ENCODE peak calls at places on chromosomes 5 and 9, in four cellular contexts. B is transverse colon, C is fibroblast of lung, S is AG10803. Z is an unnamed sample.

GRCh38 chr9:128825923-128826702 is 3.5 kb downstream of the SPOUT1 start:
- DNase-seq in B (no peak), C (no peak), S (no peak), Z (no peak)

GRCh38 chr9:125646222-125647100 is 60.5 kb downstream of the MAPKAP1 start:
- DNase-seq in B (no peak), C (peak; percentile 34), S (peak; percentile 54), Z (no peak)

GRCh38 chr5:50702615-50703325 is 36.3 kb downstream of the PARP8 start:
- DNase-seq in B (no peak), C (no peak), S (no peak), Z (no peak)

GRCh38 chr5:78648359-78649219 is at the start of gene LHFPL2:
- DNase-seq in B (peak; percentile 76), C (peak; percentile 74), S (peak; percentile 61), Z (peak; percentile 71)

GRCh38 chr9:4334439-4334838 is 34.6 kb upstream of the GLIS3 start:
- DNase-seq in B (peak; percentile 42), C (peak; percentile 63), S (no peak), Z (peak; percentile 12)

GRCh38 chr5:24110019-24110615 is 534.7 kb downstream of the CDH10 start:
- DNase-seq in B (no peak), C (peak; percentile 3), S (peak; percentile 0), Z (no peak)

GRCh38 chr5:141434006-141434405 is 3.7 kb downstream of the PCDHGA12 start:
- DNase-seq in B (no peak), C (peak; percentile 18), S (peak; percentile 31), Z (no peak)

GRCh38 chr9:93670208-93671029 is 94.0 kb downstream of the PHF2 start:
- DNase-seq in B (peak; percentile 5), C (peak; percentile 25), S (peak; percentile 46), Z (peak; percentile 17)

GRCh38 chr9:7935666-7936065 is 136.1 kb upstream of the DMAC1 start:
- DNase-seq in B (no peak), C (peak; percentile 41), S (no peak), Z (no peak)

GRCh38 chr9:135890190-135890861 is 17.0 kb downstream of the CAMSAP1 start:
- DNase-seq in B (no peak), C (no peak), S (no peak), Z (no peak)

GRCh38 chr9:134222018-134222573 is 57.7 kb upstream of the RNU6ATAC start:
- DNase-seq in B (no peak), C (no peak), S (no peak), Z (no peak)

GRCh38 chr9:89999534-90000370 is 394.9 kb downstream of the GADD45G start:
- DNase-seq in B (peak; percentile 86), C (peak; percentile 68), S (peak; percentile 53), Z (no peak)

GRCh38 chr5:61097465-61097864 is 64.8 kb downstream of the SMIM15 start:
- DNase-seq in B (no peak), C (no peak), S (no peak), Z (no peak)

GRCh38 chr9:121975801-121976277 is 117.3 kb downstream of the TTLL11 start:
- DNase-seq in B (peak; percentile 49), C (peak; percentile 79), S (peak; percentile 71), Z (no peak)

GRCh38 chr9:120936764-120937122 is 10.1 kb upstream of the TRAF1 start:
- DNase-seq in B (no peak), C (no peak), S (no peak), Z (no peak)
- TF ChIP-seq CTCF in B (no peak), C (no peak), S (no peak), Z (peak; percentile 12)

GRCh38 chr9:126932871-126933321 is 18.3 kb downstream of the RALGPS1 start:
- DNase-seq in B (no peak), C (no peak), S (no peak), Z (no peak)
- TF ChIP-seq CTCF in B (no peak), C (no peak), S (no peak), Z (peak; percentile 7)

GRCh38 chr9:129933215-129933614 is 98.0 kb downstream of the USP20 start:
- DNase-seq in B (no peak), C (no peak), S (no peak), Z (no peak)
- TF ChIP-seq CTCF in B (no peak), C (no peak), S (no peak), Z (no peak)

GRCh38 chr9:120030847-120031246 is 549.1 kb downstream of the CDK5RAP2 start:
- DNase-seq in B (no peak), C (no peak), S (no peak), Z (no peak)

GRCh38 chr9:120038342-120038741 is 541.6 kb downstream of the CDK5RAP2 start:
- DNase-seq in B (no peak), C (no peak), S (no peak), Z (no peak)

GRCh38 chr9:120032639-120033038 is 547.3 kb downstream of the CDK5RAP2 start:
- DNase-seq in B (no peak), C (no peak), S (peak; percentile 64), Z (peak; percentile 34)
- TF ChIP-seq CTCF in B (no peak), C (no peak), S (peak; percentile 50), Z (peak; percentile 68)

GRCh38 chr5:65663804-65664521 is 39.1 kb downstream of the SHLD3 start:
- DNase-seq in B (no peak), C (peak; percentile 22), S (peak; percentile 22), Z (peak; percentile 37)
- TF ChIP-seq CTCF in B (peak; percentile 43), C (peak; percentile 61), S (peak; percentile 51), Z (peak; percentile 87)

DNA sequence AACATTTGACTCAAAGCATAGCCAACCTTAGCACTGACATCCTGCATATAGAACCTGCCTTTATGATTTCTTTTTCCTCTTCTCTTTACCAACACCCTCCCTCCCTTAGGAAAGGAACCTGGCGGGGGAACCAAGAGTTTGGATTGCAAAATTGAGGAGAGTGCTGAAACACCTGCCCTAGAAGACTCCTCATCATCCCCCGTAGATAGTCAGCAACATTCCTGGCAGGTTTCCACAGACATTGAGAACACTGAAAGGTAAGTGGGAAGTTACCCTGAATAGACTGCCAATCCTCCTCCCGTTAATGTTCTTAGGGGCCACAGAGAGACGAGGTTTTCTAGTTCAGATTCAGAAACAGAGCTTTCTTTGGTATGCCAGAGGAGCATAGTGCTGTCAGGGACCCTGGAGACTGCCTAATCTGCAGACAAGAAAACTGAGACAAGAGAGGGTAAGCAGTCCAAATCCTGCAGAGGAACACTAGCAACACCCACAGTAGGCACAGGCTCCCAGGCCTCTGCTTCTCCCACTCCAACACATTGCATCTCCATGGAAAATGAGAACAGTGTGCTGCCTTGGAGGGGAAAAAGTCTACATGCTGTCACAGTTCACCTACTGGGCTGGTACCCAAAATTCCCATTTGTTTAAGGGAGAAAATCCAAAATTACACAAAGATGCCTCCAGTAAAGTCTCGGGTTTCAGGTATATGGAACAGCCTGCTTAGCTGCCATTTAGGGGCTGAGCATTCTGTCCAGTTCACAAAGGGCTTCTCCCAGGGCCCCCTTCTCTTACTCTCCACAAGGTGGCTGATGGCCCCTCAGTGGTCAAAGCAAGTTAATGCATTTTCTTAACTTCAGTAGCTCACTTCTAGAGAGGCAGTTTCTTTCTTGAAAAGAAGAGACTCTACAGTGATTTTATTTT is 89.0 kb downstream of the RGS7BP start:
- DNase-seq in B (no peak), C (no peak), S (no peak), Z (peak; percentile 47)
- TF ChIP-seq CTCF in B (no peak), C (peak; percentile 31), S (no peak), Z (peak; percentile 67)

DNA sequence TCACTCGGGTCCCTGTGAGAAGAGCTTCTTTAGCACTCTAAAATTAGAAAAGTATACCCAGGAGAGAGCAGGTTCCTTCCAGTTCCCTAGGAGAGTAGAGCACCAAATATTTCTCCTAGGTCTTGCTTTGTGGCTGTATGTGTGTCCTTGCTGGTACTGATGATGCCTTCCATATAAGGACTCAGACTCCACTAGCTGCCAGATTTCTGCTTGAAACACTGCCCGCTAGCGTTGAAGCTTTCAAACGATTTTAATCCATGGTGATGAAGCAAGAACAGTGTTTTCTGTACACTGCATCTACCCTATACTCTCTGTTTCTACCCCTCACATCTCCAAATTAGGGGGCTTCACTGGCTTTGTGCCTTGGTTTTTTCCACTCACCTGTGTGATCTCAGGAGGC is 2.4 kb upstream of the SMC2 start:
- DNase-seq in B (peak; percentile 51), C (peak; percentile 35), S (no peak), Z (no peak)
- TF ChIP-seq CTCF in B (peak; percentile 27), C (peak; percentile 67), S (no peak), Z (no peak)

GRCh38 chr5:171689853-171690417 is 95.7 kb upstream of the SMIM23 start:
- DNase-seq in B (no peak), C (no peak), S (no peak), Z (no peak)
- TF ChIP-seq CTCF in B (no peak), C (no peak), S (no peak), Z (no peak)

GRCh38 chr5:42598311-42598710 is 158.3 kb upstream of the CCDC152 start:
- DNase-seq in B (no peak), C (no peak), S (no peak), Z (no peak)
- TF ChIP-seq CTCF in B (no peak), C (no peak), S (no peak), Z (no peak)

GRCh38 chr9:110426052-110426709 is 88.5 kb upstream of the TXNDC8 start:
- DNase-seq in B (no peak), C (peak; percentile 40), S (peak; percentile 42), Z (no peak)

GRCh38 chr9:110432253-110432652 is 94.6 kb upstream of the TXNDC8 start:
- DNase-seq in B (no peak), C (peak; percentile 76), S (peak; percentile 74), Z (no peak)

GRCh38 chr9:110427497-110428104 is 89.9 kb upstream of the TXNDC8 start:
- DNase-seq in B (peak; percentile 69), C (peak; percentile 41), S (peak; percentile 32), Z (peak; percentile 72)

GRCh38 chr9:110429453-110429852 is 91.8 kb upstream of the TXNDC8 start:
- DNase-seq in B (no peak), C (no peak), S (peak; percentile 2), Z (no peak)
- TF ChIP-seq CTCF in B (no peak), C (peak; percentile 38), S (peak; percentile 17), Z (no peak)

Z was measured in endothelial cell.